ENCODE peak calls at places on chromosomes 7 and 10, in eight cellular contexts. J is dorsolateral prefrontal cortex, F is SJSA1, P is fibroblast of lung, O is ascending aorta, Z is AG04450, A is neural progenitor cell, M is fibroblast of mammary gland. B is an unnamed sample.

GRCh38 chr10:112528235-112528634 is 81.2 kb downstream of the VTI1A start:
- DNase-seq in M (no peak), F (no peak), Z (no peak), O (no peak), A (no peak), P (no peak), J (no peak), B (no peak)

GRCh38 chr10:114391599-114391998 is 12.7 kb downstream of the AFAP1L2 start:
- DNase-seq in A (no peak), Z (no peak), P (no peak), O (no peak), J (no peak), F (no peak), M (no peak), B (no peak)

GRCh38 chr7:18693401-18693800 is 197.9 kb downstream of the HDAC9 start:
- DNase-seq in J (no peak), Z (peak), A (peak), M (peak), F (peak), P (peak), O (no peak), B (peak)

GRCh38 chr7:152338553-152338952 is 97.2 kb downstream of the KMT2C start:
- DNase-seq in O (no peak), A (no peak), F (no peak), P (peak), Z (no peak), J (no peak), M (peak), B (no peak)

GRCh38 chr7:136971776-136972175 is 103.3 kb downstream of the CHRM2 start:
- DNase-seq in M (no peak), A (no peak), J (no peak), P (peak), Z (no peak), O (no peak), F (no peak), B (no peak)

GRCh38 chr10:126928252-126928651 is 23.0 kb downstream of the DOCK1 start:
- DNase-seq in F (no peak), O (no peak), A (no peak), P (no peak), M (no peak), Z (no peak), J (no peak), B (no peak)

GRCh38 chr7:151235091-151235787 is 3.0 kb downstream of the CHPF2 start:
- DNase-seq in M (no peak), F (no peak), Z (no peak), A (no peak), P (no peak), O (no peak), J (no peak), B (no peak)

GRCh38 chr7:73770002-73770859 is at the start of gene CLDN3:
- DNase-seq in P (no peak), Z (no peak), O (no peak), A (peak), F (no peak), J (no peak), M (no peak), B (peak)

GRCh38 chr10:110353244-110354119 is 48.8 kb upstream of the SMNDC1 start:
- DNase-seq in M (peak), F (peak), Z (peak), J (no peak), O (no peak), A (peak), P (peak), B (no peak)

GRCh38 chr7:105799006-105799405 is 77.4 kb downstream of the ATXN7L1 start:
- DNase-seq in A (peak), M (no peak), P (no peak), O (no peak), J (no peak), Z (no peak), F (no peak), B (peak)

GRCh38 chr7:50209461-50210161 is 94.9 kb upstream of the IKZF1 start:
- DNase-seq in F (no peak), P (no peak), O (no peak), A (no peak), Z (no peak), J (no peak), M (no peak), B (no peak)

GRCh38 chr10:55146032-55146431 is 345.0 kb upstream of the PCDH15 start:
- DNase-seq in P (peak), J (no peak), F (no peak), O (no peak), Z (peak), M (peak), A (no peak), B (no peak)

GRCh38 chr7:94274828-94275227 is 119.9 kb upstream of the COL1A2 start:
- DNase-seq in F (no peak), A (no peak), M (no peak), P (no peak), J (no peak), Z (no peak), O (no peak), B (no peak)

GRCh38 chr7:130135208-130136205 is 65.2 kb downstream of the KLHDC10 start:
- DNase-seq in Z (no peak), F (no peak), M (peak), A (no peak), O (no peak), J (peak), P (no peak), B (no peak)

GRCh38 chr7:50146692-50147091 is 53.6 kb upstream of the ZPBP start:
- DNase-seq in M (no peak), A (no peak), J (no peak), O (no peak), P (no peak), F (no peak), Z (no peak), B (no peak)

GRCh38 chr10:132452216-132452650 is 55.2 kb downstream of the PWWP2B start:
- DNase-seq in M (no peak), P (no peak), J (peak), F (no peak), Z (no peak), A (peak), O (no peak), B (no peak)

GRCh38 chr10:74778436-74779094 is 47.8 kb upstream of the KAT6B start:
- DNase-seq in O (no peak), J (no peak), Z (no peak), F (no peak), M (no peak), A (no peak), P (no peak), B (no peak)

GRCh38 chr10:127925471-127926207 is 18.7 kb downstream of the PTPRE start:
- DNase-seq in M (no peak), P (no peak), F (no peak), O (no peak), Z (no peak), A (peak), J (no peak), B (no peak)

GRCh38 chr7:102444961-102445673 is 11.7 kb downstream of the ORAI2 start:
- DNase-seq in Z (no peak), P (no peak), J (no peak), O (no peak), F (no peak), A (no peak), M (no peak), B (no peak)

GRCh38 chr10:15314482-15315070 is 56.5 kb downstream of the FAM171A1 start:
- DNase-seq in J (no peak), P (no peak), F (no peak), M (no peak), O (no peak), A (no peak), Z (no peak), B (no peak)

GRCh38 chr10:125707852-125708468 is 11.5 kb upstream of the EDRF1 start:
- DNase-seq in A (no peak), F (peak), J (no peak), Z (no peak), O (no peak), M (peak), P (peak), B (peak)

GRCh38 chr10:121709674-121710073 is 111.4 kb upstream of the FGFR2 start:
- DNase-seq in P (no peak), O (no peak), M (peak), J (no peak), A (no peak), Z (no peak), F (no peak), B (no peak)
- H3K4me3 ChIP-seq in P (no peak), O (no peak), M (no peak), J (no peak), A (peak), Z (no peak), F (no peak), B (no peak)

GRCh38 chr7:17126413-17127374 is 171.8 kb upstream of the AHR start:
- DNase-seq in P (no peak), F (no peak), O (no peak), A (no peak), J (no peak), M (no peak), Z (no peak), B (no peak)
- H3K4me3 ChIP-seq in P (no peak), F (no peak), O (no peak), A (no peak), J (no peak), M (no peak), Z (no peak), B (no peak)

GRCh38 chr10:93072225-93072712 is 1.4 kb upstream of the CYP26A1 start:
- DNase-seq in M (no peak), J (no peak), Z (no peak), F (no peak), O (no peak), A (no peak), P (no peak), B (no peak)
- H3K4me3 ChIP-seq in M (no peak), J (peak), Z (peak), F (no peak), O (peak), A (peak), P (no peak), B (peak)

GRCh38 chr7:24669971-24670591 is 87.2 kb downstream of the GSDME start:
- DNase-seq in J (no peak), A (peak), F (no peak), M (no peak), P (no peak), O (no peak), Z (no peak), B (peak)
- H3K4me3 ChIP-seq in J (no peak), A (no peak), F (no peak), M (no peak), P (no peak), O (no peak), Z (no peak), B (no peak)

B was measured in NT2/D1.